ENCODE peak calls at places on chromosome 9, in four cellular contexts. L is activated T-cell treated with anti-CD3 and anti-CD28 coated beads for 1 hour, R is mesenchymal stem cell, V is hepatocyte. U is an unnamed sample.

GRCh38 chr9:98536542-98537173 is 172.1 kb downstream of the GABBR2 start:
- DNase-seq in R (no peak), V (peak; percentile 28), L (no peak), U (no peak)

GRCh38 chr9:87685871-87686519 is 39.9 kb upstream of the CTSL start:
- DNase-seq in R (peak; percentile 17), L (no peak), V (no peak), U (no peak)

GRCh38 chr9:108813951-108814601 is 41.7 kb downstream of the ACTL7B start:
- DNase-seq in L (no peak), V (peak; percentile 55), R (peak; percentile 71), U (peak; percentile 42)

GRCh38 chr9:16241231-16241630 is 629.2 kb downstream of the BNC2 start:
- DNase-seq in V (no peak), R (peak; percentile 43), L (no peak), U (no peak)

GRCh38 chr9:5269249-5269715 is 35.2 kb downstream of the RLN2 start:
- DNase-seq in R (peak; percentile 54), L (no peak), V (peak; percentile 5), U (no peak)

GRCh38 chr9:77750284-77750683 is 102.2 kb upstream of the GNA14 start:
- DNase-seq in L (no peak), V (no peak), R (no peak), U (no peak)

GRCh38 chr9:95100071-95100627 is 217.4 kb downstream of the FANCC start:
- DNase-seq in R (no peak), L (no peak), V (no peak), U (no peak)

GRCh38 chr9:132752877-132753592 is 82.8 kb downstream of the GTF3C4 start:
- DNase-seq in V (no peak), L (no peak), R (no peak), U (no peak)

GRCh38 chr9:115133649-115134048 is 15.7 kb upstream of the TNC start:
- DNase-seq in L (no peak), V (no peak), R (peak; percentile 94), U (no peak)

GRCh38 chr9:36815566-36816348 is 218.3 kb downstream of the PAX5 start:
- DNase-seq in R (no peak), V (peak; percentile 48), L (no peak), U (no peak)

GRCh38 chr9:116074658-116075057 is 78.9 kb upstream of the PAPPA start:
- DNase-seq in V (no peak), R (no peak), L (no peak), U (no peak)

GRCh38 chr9:26723486-26723885 is 169.1 kb downstream of the CAAP1 start:
- DNase-seq in V (peak; percentile 49), R (no peak), L (peak; percentile 0), U (peak; percentile 81)

GRCh38 chr9:91126761-91127420 is 234.8 kb downstream of the AUH start:
- DNase-seq in R (peak; percentile 86), L (no peak), V (no peak), U (no peak)

GRCh38 chr9:125189011-125189360 is 617 bp downstream of the PPP6C start:
- DNase-seq in R (peak; percentile 48), L (peak; percentile 27), V (peak; percentile 43), U (peak; percentile 42)

GRCh38 chr9:74496819-74497749 is at the start of gene RORB:
- DNase-seq in R (peak; percentile 36), V (peak; percentile 68), L (peak; percentile 4), U (peak; percentile 68)

GRCh38 chr9:32579706-32580331 is 6.9 kb upstream of the NDUFB6 start:
- DNase-seq in V (peak; percentile 73), L (peak; percentile 80), R (peak; percentile 60), U (peak; percentile 84)

GRCh38 chr9:77903666-77904248 is 127.9 kb downstream of the GNAQ start:
- DNase-seq in V (no peak), R (no peak), L (no peak), U (no peak)

GRCh38 chr9:13863112-13863511 is 450.8 kb downstream of the NFIB start:
- DNase-seq in L (no peak), V (peak; percentile 35), R (no peak), U (no peak)

GRCh38 chr9:115849679-115850412 is 303.7 kb upstream of the PAPPA start:
- DNase-seq in L (no peak), V (no peak), R (peak; percentile 22), U (no peak)

GRCh38 chr9:95822583-95823431 is 52.7 kb upstream of the ERCC6L2 start:
- DNase-seq in V (peak; percentile 54), L (no peak), R (peak; percentile 97), U (no peak)

GRCh38 chr9:93116049-93116961 is 17.7 kb downstream of the NINJ1 start:
- DNase-seq in L (no peak), R (peak; percentile 90), V (peak; percentile 70), U (no peak)

GRCh38 chr9:129609486-129610192 is 11.3 kb downstream of the C9orf50 start:
- DNase-seq in R (peak; percentile 53), V (peak; percentile 55), L (peak; percentile 50), U (no peak)

GRCh38 chr9:38309324-38310195 is 82.9 kb upstream of the ALDH1B1 start:
- DNase-seq in R (peak; percentile 8), L (no peak), V (peak; percentile 25), U (peak; percentile 84)

GRCh38 chr9:22739712-22740111 is 293.1 kb downstream of the DMRTA1 start:
- DNase-seq in R (no peak), V (no peak), L (no peak), U (no peak)

GRCh38 chr9:38620483-38621433 is at the start of gene ANKRD18A:
- DNase-seq in R (peak; percentile 63), L (peak; percentile 48), V (peak; percentile 92), U (peak; percentile 96)

GRCh38 chr9:811101-811531 is 30.4 kb upstream of the DMRT1 start:
- DNase-seq in R (no peak), V (no peak), L (no peak), U (no peak)